ENCODE peak calls at places on chromosomes 5 and 9, in eight cellular contexts. One of them, this sample, is unnamed.

GRCh38 chr5:176352116-176352878 is 9.3 kb downstream of the KIAA1191 start:
- DNase-seq in H9: no peak
- DNase-seq in endothelial cell: no peak
- DNase-seq in activated T-helper 2 cell treated with anti-CD3 and anti-CD28 coated beads, Interferon-gamma antibody, Interleukin-2, Interleukin-4, amounts not matched to agents 10 μg/mL and 5 μg/mL and 100 μg/mL, durations not matched to agents 14 hours and 24 hours and 36 hours: no peak
- DNase-seq in GM13977: no peak
- DNase-seq in left colon: no peak
- DNase-seq in germinal center: no peak
- DNase-seq in activated T-cell treated with anti-CD3 and anti-CD28 coated beads for 48 hours: no peak
- DNase-seq in this sample: no peak

GRCh38 chr5:72307573-72307967 is 12.5 kb downstream of the MRPS27 start:
- DNase-seq in activated T-helper 2 cell treated with anti-CD3 and anti-CD28 coated beads, Interferon-gamma antibody, Interleukin-2, Interleukin-4, amounts not matched to agents 10 μg/mL and 5 μg/mL and 100 μg/mL, durations not matched to agents 14 hours and 24 hours and 36 hours: no peak
- DNase-seq in H9: no peak
- DNase-seq in GM13977: no peak
- DNase-seq in germinal center: no peak
- DNase-seq in endothelial cell: no peak
- DNase-seq in activated T-cell treated with anti-CD3 and anti-CD28 coated beads for 48 hours: no peak
- DNase-seq in left colon: no peak
- DNase-seq in this sample: no peak

GRCh38 chr9:4117835-4118610 is 181.8 kb downstream of the GLIS3 start:
- DNase-seq in germinal center: peak; percentile 49
- DNase-seq in activated T-cell treated with anti-CD3 and anti-CD28 coated beads for 48 hours: peak; percentile 35
- DNase-seq in activated T-helper 2 cell treated with anti-CD3 and anti-CD28 coated beads, Interferon-gamma antibody, Interleukin-2, Interleukin-4, amounts not matched to agents 10 μg/mL and 5 μg/mL and 100 μg/mL, durations not matched to agents 14 hours and 24 hours and 36 hours: peak; percentile 18
- DNase-seq in left colon: no peak
- DNase-seq in endothelial cell: peak; percentile 23
- DNase-seq in H9: peak; percentile 68
- DNase-seq in GM13977: peak; percentile 69
- DNase-seq in this sample: peak; percentile 54

GRCh38 chr5:103895738-103896137 is 333.1 kb upstream of the NUDT12 start:
- DNase-seq in left colon: no peak
- DNase-seq in activated T-cell treated with anti-CD3 and anti-CD28 coated beads for 48 hours: no peak
- DNase-seq in GM13977: no peak
- DNase-seq in activated T-helper 2 cell treated with anti-CD3 and anti-CD28 coated beads, Interferon-gamma antibody, Interleukin-2, Interleukin-4, amounts not matched to agents 10 μg/mL and 5 μg/mL and 100 μg/mL, durations not matched to agents 14 hours and 24 hours and 36 hours: no peak
- DNase-seq in germinal center: no peak
- DNase-seq in H9: no peak
- DNase-seq in endothelial cell: no peak
- DNase-seq in this sample: no peak

GRCh38 chr5:126868961-126869451 is 92.1 kb downstream of the LMNB1 start:
- DNase-seq in GM13977: peak; percentile 40
- DNase-seq in germinal center: peak; percentile 40
- DNase-seq in activated T-cell treated with anti-CD3 and anti-CD28 coated beads for 48 hours: no peak
- DNase-seq in endothelial cell: peak; percentile 19
- DNase-seq in left colon: no peak
- DNase-seq in activated T-helper 2 cell treated with anti-CD3 and anti-CD28 coated beads, Interferon-gamma antibody, Interleukin-2, Interleukin-4, amounts not matched to agents 10 μg/mL and 5 μg/mL and 100 μg/mL, durations not matched to agents 14 hours and 24 hours and 36 hours: no peak
- DNase-seq in H9: peak; percentile 66
- DNase-seq in this sample: no peak

GRCh38 chr5:176934309-176934930 is 35.3 kb upstream of the HK3 start:
- DNase-seq in endothelial cell: no peak
- DNase-seq in activated T-helper 2 cell treated with anti-CD3 and anti-CD28 coated beads, Interferon-gamma antibody, Interleukin-2, Interleukin-4, amounts not matched to agents 10 μg/mL and 5 μg/mL and 100 μg/mL, durations not matched to agents 14 hours and 24 hours and 36 hours: no peak
- DNase-seq in GM13977: no peak
- DNase-seq in germinal center: no peak
- DNase-seq in activated T-cell treated with anti-CD3 and anti-CD28 coated beads for 48 hours: no peak
- DNase-seq in left colon: no peak
- DNase-seq in H9: no peak
- DNase-seq in this sample: no peak

GRCh38 chr5:72402381-72402890 is 82.3 kb downstream of the PTCD2 start:
- DNase-seq in H9: no peak
- DNase-seq in activated T-cell treated with anti-CD3 and anti-CD28 coated beads for 48 hours: no peak
- DNase-seq in activated T-helper 2 cell treated with anti-CD3 and anti-CD28 coated beads, Interferon-gamma antibody, Interleukin-2, Interleukin-4, amounts not matched to agents 10 μg/mL and 5 μg/mL and 100 μg/mL, durations not matched to agents 14 hours and 24 hours and 36 hours: no peak
- DNase-seq in endothelial cell: no peak
- DNase-seq in GM13977: no peak
- DNase-seq in left colon: no peak
- DNase-seq in germinal center: no peak
- DNase-seq in this sample: no peak

GRCh38 chr9:128702949-128703615 is 779 bp downstream of the PKN3 start:
- DNase-seq in endothelial cell: no peak
- DNase-seq in activated T-helper 2 cell treated with anti-CD3 and anti-CD28 coated beads, Interferon-gamma antibody, Interleukin-2, Interleukin-4, amounts not matched to agents 10 μg/mL and 5 μg/mL and 100 μg/mL, durations not matched to agents 14 hours and 24 hours and 36 hours: no peak
- DNase-seq in left colon: no peak
- DNase-seq in H9: peak; percentile 63
- DNase-seq in germinal center: peak; percentile 42
- DNase-seq in activated T-cell treated with anti-CD3 and anti-CD28 coated beads for 48 hours: no peak
- DNase-seq in GM13977: peak; percentile 74
- DNase-seq in this sample: no peak

GRCh38 chr5:139453683-139454567 is 8.6 kb downstream of the ECSCR start:
- DNase-seq in activated T-cell treated with anti-CD3 and anti-CD28 coated beads for 48 hours: no peak
- DNase-seq in endothelial cell: no peak
- DNase-seq in left colon: no peak
- DNase-seq in H9: no peak
- DNase-seq in germinal center: no peak
- DNase-seq in GM13977: no peak
- DNase-seq in activated T-helper 2 cell treated with anti-CD3 and anti-CD28 coated beads, Interferon-gamma antibody, Interleukin-2, Interleukin-4, amounts not matched to agents 10 μg/mL and 5 μg/mL and 100 μg/mL, durations not matched to agents 14 hours and 24 hours and 36 hours: no peak
- DNase-seq in this sample: peak; percentile 55

GRCh38 chr9:29556317-29556716 is 1983.0 kb upstream of the C9orf72 start:
- DNase-seq in H9: no peak
- DNase-seq in germinal center: no peak
- DNase-seq in left colon: no peak
- DNase-seq in endothelial cell: no peak
- DNase-seq in activated T-cell treated with anti-CD3 and anti-CD28 coated beads for 48 hours: no peak
- DNase-seq in GM13977: no peak
- DNase-seq in activated T-helper 2 cell treated with anti-CD3 and anti-CD28 coated beads, Interferon-gamma antibody, Interleukin-2, Interleukin-4, amounts not matched to agents 10 μg/mL and 5 μg/mL and 100 μg/mL, durations not matched to agents 14 hours and 24 hours and 36 hours: no peak
- DNase-seq in this sample: no peak

GRCh38 chr5:2410451-2410850 is 341.0 kb downstream of the IRX2 start:
- DNase-seq in activated T-cell treated with anti-CD3 and anti-CD28 coated beads for 48 hours: no peak
- DNase-seq in activated T-helper 2 cell treated with anti-CD3 and anti-CD28 coated beads, Interferon-gamma antibody, Interleukin-2, Interleukin-4, amounts not matched to agents 10 μg/mL and 5 μg/mL and 100 μg/mL, durations not matched to agents 14 hours and 24 hours and 36 hours: no peak
- DNase-seq in germinal center: no peak
- DNase-seq in endothelial cell: no peak
- DNase-seq in left colon: no peak
- DNase-seq in GM13977: no peak
- DNase-seq in H9: no peak
- DNase-seq in this sample: no peak

GRCh38 chr9:114824130-114824529 is 18.3 kb upstream of the TNFSF15 start:
- DNase-seq in activated T-helper 2 cell treated with anti-CD3 and anti-CD28 coated beads, Interferon-gamma antibody, Interleukin-2, Interleukin-4, amounts not matched to agents 10 μg/mL and 5 μg/mL and 100 μg/mL, durations not matched to agents 14 hours and 24 hours and 36 hours: no peak
- DNase-seq in endothelial cell: no peak
- DNase-seq in germinal center: no peak
- DNase-seq in activated T-cell treated with anti-CD3 and anti-CD28 coated beads for 48 hours: no peak
- DNase-seq in H9: no peak
- DNase-seq in GM13977: no peak
- DNase-seq in left colon: no peak
- DNase-seq in this sample: no peak

GRCh38 chr9:93193373-93193725 is 9.4 kb downstream of the WNK2 start:
- DNase-seq in left colon: peak; percentile 85
- DNase-seq in endothelial cell: no peak
- DNase-seq in activated T-cell treated with anti-CD3 and anti-CD28 coated beads for 48 hours: no peak
- DNase-seq in activated T-helper 2 cell treated with anti-CD3 and anti-CD28 coated beads, Interferon-gamma antibody, Interleukin-2, Interleukin-4, amounts not matched to agents 10 μg/mL and 5 μg/mL and 100 μg/mL, durations not matched to agents 14 hours and 24 hours and 36 hours: no peak
- DNase-seq in GM13977: no peak
- DNase-seq in H9: no peak
- DNase-seq in germinal center: no peak
- DNase-seq in this sample: no peak

GRCh38 chr9:131739988-131740648 is at the start of gene RAPGEF1:
- DNase-seq in activated T-helper 2 cell treated with anti-CD3 and anti-CD28 coated beads, Interferon-gamma antibody, Interleukin-2, Interleukin-4, amounts not matched to agents 10 μg/mL and 5 μg/mL and 100 μg/mL, durations not matched to agents 14 hours and 24 hours and 36 hours: peak; percentile 82
- DNase-seq in left colon: no peak
- DNase-seq in endothelial cell: peak; percentile 88
- DNase-seq in activated T-cell treated with anti-CD3 and anti-CD28 coated beads for 48 hours: peak; percentile 88
- DNase-seq in H9: peak; percentile 66
- DNase-seq in germinal center: peak; percentile 83
- DNase-seq in GM13977: peak; percentile 89
- DNase-seq in this sample: peak; percentile 85

GRCh38 chr9:37902804-37903580 is 935 bp downstream of the SLC25A51 start:
- DNase-seq in left colon: no peak
- DNase-seq in H9: no peak
- DNase-seq in activated T-helper 2 cell treated with anti-CD3 and anti-CD28 coated beads, Interferon-gamma antibody, Interleukin-2, Interleukin-4, amounts not matched to agents 10 μg/mL and 5 μg/mL and 100 μg/mL, durations not matched to agents 14 hours and 24 hours and 36 hours: no peak
- DNase-seq in GM13977: peak; percentile 50
- DNase-seq in endothelial cell: no peak
- DNase-seq in activated T-cell treated with anti-CD3 and anti-CD28 coated beads for 48 hours: no peak
- DNase-seq in germinal center: peak; percentile 19
- DNase-seq in this sample: peak; percentile 18

GRCh38 chr9:110994771-110995241 is 43.5 kb downstream of the LPAR1 start:
- DNase-seq in H9: no peak
- DNase-seq in germinal center: no peak
- DNase-seq in activated T-helper 2 cell treated with anti-CD3 and anti-CD28 coated beads, Interferon-gamma antibody, Interleukin-2, Interleukin-4, amounts not matched to agents 10 μg/mL and 5 μg/mL and 100 μg/mL, durations not matched to agents 14 hours and 24 hours and 36 hours: no peak
- DNase-seq in left colon: no peak
- DNase-seq in endothelial cell: no peak
- DNase-seq in GM13977: no peak
- DNase-seq in activated T-cell treated with anti-CD3 and anti-CD28 coated beads for 48 hours: no peak
- DNase-seq in this sample: no peak

GRCh38 chr5:143166661-143167420 is 236.6 kb downstream of the NR3C1 start:
- DNase-seq in activated T-cell treated with anti-CD3 and anti-CD28 coated beads for 48 hours: no peak
- DNase-seq in endothelial cell: no peak
- DNase-seq in germinal center: no peak
- DNase-seq in GM13977: no peak
- DNase-seq in activated T-helper 2 cell treated with anti-CD3 and anti-CD28 coated beads, Interferon-gamma antibody, Interleukin-2, Interleukin-4, amounts not matched to agents 10 μg/mL and 5 μg/mL and 100 μg/mL, durations not matched to agents 14 hours and 24 hours and 36 hours: no peak
- DNase-seq in left colon: peak; percentile 31
- DNase-seq in H9: no peak
- DNase-seq in this sample: no peak

GRCh38 chr5:71601222-71602026 is 14.3 kb downstream of the MCCC2 start:
- DNase-seq in left colon: peak; percentile 47
- DNase-seq in GM13977: peak; percentile 70
- DNase-seq in activated T-cell treated with anti-CD3 and anti-CD28 coated beads for 48 hours: peak; percentile 56
- DNase-seq in endothelial cell: peak; percentile 44
- DNase-seq in germinal center: peak; percentile 66
- DNase-seq in H9: peak; percentile 49
- DNase-seq in activated T-helper 2 cell treated with anti-CD3 and anti-CD28 coated beads, Interferon-gamma antibody, Interleukin-2, Interleukin-4, amounts not matched to agents 10 μg/mL and 5 μg/mL and 100 μg/mL, durations not matched to agents 14 hours and 24 hours and 36 hours: peak; percentile 66
- DNase-seq in this sample: peak; percentile 85

GRCh38 chr5:154244476-154244875 is 53.9 kb downstream of the GALNT10 start:
- DNase-seq in activated T-cell treated with anti-CD3 and anti-CD28 coated beads for 48 hours: no peak
- DNase-seq in germinal center: no peak
- DNase-seq in left colon: no peak
- DNase-seq in endothelial cell: no peak
- DNase-seq in activated T-helper 2 cell treated with anti-CD3 and anti-CD28 coated beads, Interferon-gamma antibody, Interleukin-2, Interleukin-4, amounts not matched to agents 10 μg/mL and 5 μg/mL and 100 μg/mL, durations not matched to agents 14 hours and 24 hours and 36 hours: no peak
- DNase-seq in H9: no peak
- DNase-seq in GM13977: no peak
- DNase-seq in this sample: no peak

GRCh38 chr5:176610430-176610763 is 441 bp upstream of the GPRIN1 start:
- DNase-seq in activated T-cell treated with anti-CD3 and anti-CD28 coated beads for 48 hours: no peak
- DNase-seq in H9: no peak
- DNase-seq in endothelial cell: no peak
- DNase-seq in activated T-helper 2 cell treated with anti-CD3 and anti-CD28 coated beads, Interferon-gamma antibody, Interleukin-2, Interleukin-4, amounts not matched to agents 10 μg/mL and 5 μg/mL and 100 μg/mL, durations not matched to agents 14 hours and 24 hours and 36 hours: no peak
- DNase-seq in left colon: no peak
- DNase-seq in GM13977: no peak
- DNase-seq in germinal center: no peak
- DNase-seq in this sample: no peak

GRCh38 chr5:148991606-148992005 is 71.3 kb downstream of the SH3TC2 start:
- DNase-seq in H9: no peak
- DNase-seq in activated T-helper 2 cell treated with anti-CD3 and anti-CD28 coated beads, Interferon-gamma antibody, Interleukin-2, Interleukin-4, amounts not matched to agents 10 μg/mL and 5 μg/mL and 100 μg/mL, durations not matched to agents 14 hours and 24 hours and 36 hours: no peak
- DNase-seq in endothelial cell: no peak
- DNase-seq in GM13977: no peak
- DNase-seq in activated T-cell treated with anti-CD3 and anti-CD28 coated beads for 48 hours: no peak
- DNase-seq in left colon: no peak
- DNase-seq in germinal center: no peak
- DNase-seq in this sample: no peak

This sample was measured in activated CD4-positive, alpha-beta memory T cell treated with anti-CD3 and anti-CD28 coated beads, Interleukin-2, amount 10 ng/mL, durations not matched to agents 7 days and 5 days.